ENCODE peak calls at places on chromosomes 1 and 21, in ten cellular contexts. Z is memory B cell; K is stimulated activated CD8-positive, alpha-beta memory T cell treated with anti-CD3 and anti-CD28 coated beads, Interleukin-4, amount 100 ng/mL, for 4 hours; C is heart right ventricle; O is dorsolateral prefrontal cortex; M is left cardiac atrium; I is occipital lobe; B is NCI-H1417; Y is stimulated activated naive CD4-positive, alpha-beta T cell; F is hypothalamus. H is an unnamed sample.

GRCh38 chr1:209232759-209233158 is 350.8 kb upstream of the CAMK1G start:
- DNase-seq in O (no peak), C (no peak), K (no peak), Z (no peak), M (no peak), F (no peak), Y (no peak), I (no peak), B (no peak), H (no peak)

GRCh38 chr1:232472485-232473041 is 157.4 kb downstream of the SIPA1L2 start:
- DNase-seq in M (no peak), Z (no peak), Y (no peak), C (no peak), F (no peak), B (no peak), O (no peak), I (no peak), K (no peak), H (no peak)

GRCh38 chr1:51101976-51102375 is at the start of gene C1orf185:
- DNase-seq in O (no peak), M (no peak), Y (no peak), C (no peak), K (no peak), I (no peak), B (no peak), Z (no peak), F (no peak), H (no peak)

GRCh38 chr1:171718216-171718615 is 23.6 kb downstream of the VAMP4 start:
- DNase-seq in M (no peak), K (no peak), Y (no peak), B (no peak), I (no peak), F (no peak), O (no peak), C (no peak), Z (no peak), H (no peak)

GRCh38 chr1:25760122-25760719 is 39.8 kb upstream of the SELENON start:
- DNase-seq in I (no peak), O (no peak), C (no peak), F (no peak), B (peak; percentile 3), K (no peak), Z (no peak), Y (no peak), M (no peak), H (no peak)

GRCh38 chr1:95071539-95071938 is 1.2 kb downstream of the ALG14 start:
- DNase-seq in K (no peak), C (no peak), Y (no peak), I (no peak), Z (no peak), O (no peak), M (no peak), B (no peak), F (no peak), H (no peak)

GRCh38 chr1:214290399-214291037 is 9.6 kb downstream of the SMYD2 start:
- DNase-seq in B (no peak), K (no peak), Y (no peak), F (no peak), Z (no peak), I (no peak), C (no peak), M (no peak), O (no peak), H (no peak)

GRCh38 chr1:232675267-232675666 is 45.3 kb upstream of the SIPA1L2 start:
- DNase-seq in K (no peak), B (no peak), O (no peak), I (no peak), C (no peak), M (no peak), Y (no peak), F (no peak), Z (no peak), H (no peak)

GRCh38 chr1:17892225-17892624 is 137.1 kb downstream of the ACTL8 start:
- DNase-seq in O (no peak), Y (no peak), M (peak; percentile 49), K (no peak), C (peak; percentile 70), F (no peak), I (no peak), B (no peak), Z (no peak), H (no peak)

GRCh38 chr21:45478115-45478801 is 64.0 kb downstream of the SLC19A1 start:
- DNase-seq in B (peak; percentile 71), I (no peak), Y (peak; percentile 77), M (peak; percentile 74), F (no peak), K (peak; percentile 67), O (peak; percentile 78), Z (peak; percentile 74), C (peak; percentile 70), H (no peak)

GRCh38 chr1:152024228-152024627 is 12.6 kb downstream of the S100A11 start:
- DNase-seq in F (no peak), I (no peak), O (no peak), B (no peak), Y (no peak), K (no peak), C (no peak), M (no peak), Z (no peak), H (peak; percentile 20)

GRCh38 chr1:201268604-201269151 is 14.6 kb upstream of the PKP1 start:
- DNase-seq in I (peak; percentile 44), O (peak; percentile 62), B (no peak), C (no peak), M (peak; percentile 61), F (no peak), K (no peak), Z (no peak), Y (no peak), H (peak; percentile 44)

GRCh38 chr1:4127595-4128140 is 227.6 kb upstream of the C1orf174 start:
- DNase-seq in I (no peak), C (no peak), K (no peak), O (no peak), Z (no peak), F (no peak), B (no peak), M (no peak), Y (no peak), H (peak; percentile 76)